ENCODE peak calls at places on chromosome 15, in four cellular contexts. N, O, W and S are unnamed samples.

GRCh38 chr15:93866441-93866840 is 364.9 kb upstream of the MCTP2 start:
- DNase-seq in W (no peak), N (no peak), O (no peak), S (no peak)

GRCh38 chr15:99719096-99719541 is 14.1 kb downstream of the LYSMD4 start:
- DNase-seq in O (no peak), N (no peak), W (no peak), S (peak)

GRCh38 chr15:100703032-100703578 is 100.7 kb downstream of the ASB7 start:
- DNase-seq in W (no peak), O (no peak), N (no peak), S (peak)

GRCh38 chr15:68643216-68643830 is 64.5 kb downstream of the CORO2B start:
- DNase-seq in W (no peak), N (no peak), O (no peak), S (no peak)

GRCh38 chr15:47289667-47290066 is 427.6 kb upstream of the SEMA6D start:
- DNase-seq in W (no peak), N (no peak), O (no peak), S (no peak)

GRCh38 chr15:80689716-80690115 is 5.4 kb upstream of the ABHD17C start:
- DNase-seq in W (no peak), N (no peak), O (no peak), S (no peak)

GRCh38 chr15:38883987-38884386 is 319.4 kb upstream of the RASGRP1 start:
- DNase-seq in N (no peak), W (no peak), O (no peak), S (no peak)

GRCh38 chr15:78734441-78735064 is 76.7 kb downstream of the ADAMTS7 start:
- DNase-seq in O (no peak), W (no peak), N (no peak), S (no peak)

GRCh38 chr15:99123706-99124451 is 19.0 kb downstream of the SYNM start:
- DNase-seq in O (peak), W (no peak), N (peak), S (peak)